ENCODE peak calls at places on chromosome 21, in nine cellular contexts. Z, U, B, J, G, L, H, Y and O are unnamed samples.

GRCh38 chr21:46667735-46668380 is 32.4 kb downstream of the PRMT2 start:
- DNase-seq in J (no peak), G (no peak), Z (peak), U (peak), H (no peak), L (peak), B (no peak), Y (no peak), O (no peak)

GRCh38 chr21:25912402-25912746 is 177.6 kb downstream of the GABPA start:
- DNase-seq in Y (no peak), J (no peak), B (no peak), Z (no peak), G (no peak), L (no peak), H (no peak), U (no peak), O (no peak)

GRCh38 chr21:26117972-26118367 is 52.6 kb downstream of the APP start:
- DNase-seq in J (no peak), H (no peak), Y (no peak), L (no peak), B (no peak), U (no peak), G (no peak), Z (no peak), O (no peak)

GRCh38 chr21:40936771-40937261 is 89.9 kb upstream of the DSCAM start:
- DNase-seq in L (no peak), U (no peak), G (no peak), Y (no peak), J (peak), H (no peak), Z (no peak), B (no peak), O (no peak)

GRCh38 chr21:10272216-10272615 is 249.2 kb upstream of the TPTE start:
- DNase-seq in G (no peak), J (peak), Y (no peak), Z (no peak), L (no peak), B (no peak), U (no peak), H (no peak), O (no peak)

GRCh38 chr21:31201548-31201947 is 142.5 kb downstream of the TIAM1 start:
- DNase-seq in Y (no peak), J (no peak), L (no peak), Z (peak), G (no peak), B (no peak), H (no peak), U (no peak), O (no peak)

GRCh38 chr21:18950045-18950740 is 546.6 kb upstream of the TMPRSS15 start:
- DNase-seq in Z (no peak), J (no peak), U (no peak), G (no peak), Y (no peak), L (no peak), B (no peak), H (no peak), O (no peak)

GRCh38 chr21:25161571-25161970 is 445.7 kb downstream of the MRPL39 start:
- DNase-seq in B (no peak), H (no peak), Z (no peak), J (no peak), Y (no peak), U (no peak), G (no peak), L (no peak), O (no peak)

GRCh38 chr21:15015622-15016471 is 49.0 kb downstream of the NRIP1 start:
- DNase-seq in L (no peak), H (no peak), J (no peak), Y (no peak), G (no peak), U (no peak), B (peak), Z (peak), O (no peak)

GRCh38 chr21:45244799-45245340 is 42.8 kb downstream of the POFUT2 start:
- DNase-seq in U (no peak), Y (no peak), L (no peak), Z (no peak), G (no peak), H (no peak), B (no peak), J (no peak), O (no peak)

GRCh38 chr21:42009831-42010506 is at the start of gene ZBTB21:
- DNase-seq in H (peak), J (peak), L (peak), Y (peak), Z (peak), U (peak), B (peak), G (peak), O (peak)

GRCh38 chr21:45322960-45323461 is 35.3 kb upstream of the POFUT2 start:
- DNase-seq in U (peak), L (no peak), B (no peak), Z (peak), Y (peak), G (no peak), J (no peak), H (no peak), O (no peak)

GRCh38 chr21:37712204-37712934 is 203.9 kb downstream of the KCNJ6 start:
- DNase-seq in Z (peak), J (no peak), B (no peak), L (peak), G (peak), U (peak), Y (peak), H (no peak), O (no peak)

GRCh38 chr21:17925900-17926299 is 106.7 kb upstream of the C21orf91 start:
- DNase-seq in L (no peak), Z (peak), B (no peak), U (no peak), H (no peak), J (no peak), Y (no peak), G (peak), O (peak)

GRCh38 chr21:38830667-38831525 is 25.2 kb downstream of the ETS2 start:
- DNase-seq in Y (no peak), L (no peak), B (no peak), H (no peak), G (no peak), J (no peak), Z (no peak), U (no peak), O (no peak)

GRCh38 chr21:31103571-31104265 is 65.4 kb upstream of the KRTAP19-8 start:
- DNase-seq in U (no peak), B (no peak), J (no peak), L (no peak), G (no peak), Z (no peak), H (no peak), Y (no peak), O (no peak)

GRCh38 chr21:45624356-45624854 is 19.1 kb upstream of the PCBP3 start:
- DNase-seq in U (no peak), G (no peak), Z (no peak), Y (peak), B (no peak), L (no peak), H (no peak), J (no peak), O (no peak)

GRCh38 chr21:45294509-45295291 is 7.0 kb upstream of the POFUT2 start:
- DNase-seq in Y (peak), G (no peak), U (peak), H (no peak), Z (peak), J (peak), B (peak), L (no peak), O (peak)